ENCODE peak calls at places on chromosome 3, in seven cellular contexts. L, V, X, F, Y, M and Z are unnamed samples.

GRCh38 chr3:195794708-195795107 is 17.0 kb downstream of the MUC4 start:
- ATAC-seq in L (no peak), M (no peak), Y (no peak), V (no peak), X (no peak), F (no peak), Z (no peak)

GRCh38 chr3:69420781-69421520 is 35.1 kb upstream of the FRMD4B start:
- ATAC-seq in X (no peak), L (no peak), M (no peak), V (peak), F (no peak), Y (no peak), Z (peak)

GRCh38 chr3:114456742-114457141 is 162.9 kb downstream of the TIGIT start:
- ATAC-seq in F (no peak), Y (peak), X (no peak), M (no peak), V (no peak), L (no peak), Z (no peak)

GRCh38 chr3:87088366-87088983 is 97.5 kb upstream of the VGLL3 start:
- ATAC-seq in X (peak), M (peak), V (peak), F (no peak), Y (peak), L (no peak), Z (no peak)

GRCh38 chr3:40939113-40940070 is 259.9 kb upstream of the CTNNB1 start:
- ATAC-seq in M (no peak), Y (no peak), V (peak), L (no peak), F (peak), X (no peak), Z (peak)

GRCh38 chr3:94360982-94361381 is 298.1 kb downstream of the NSUN3 start:
- ATAC-seq in X (no peak), L (no peak), F (no peak), Y (no peak), M (no peak), V (peak), Z (peak)

GRCh38 chr3:101862453-101863165 is 13.3 kb downstream of the NFKBIZ start:
- ATAC-seq in F (peak), M (no peak), L (no peak), X (peak), Y (peak), V (peak), Z (peak)

GRCh38 chr3:133872161-133872560 is 23.5 kb downstream of the RAB6B start:
- ATAC-seq in F (no peak), M (peak), X (no peak), Y (no peak), V (no peak), L (peak), Z (no peak)

GRCh38 chr3:59836525-59836924 is 786.7 kb upstream of the CFAP20DC start:
- ATAC-seq in M (no peak), F (no peak), X (no peak), V (no peak), L (no peak), Y (no peak), Z (no peak)

GRCh38 chr3:187979543-187979942 is 174.4 kb upstream of the LPP start:
- ATAC-seq in F (no peak), L (no peak), V (no peak), X (no peak), Y (no peak), M (no peak), Z (no peak)

GRCh38 chr3:167167491-167167890 is 212.6 kb downstream of the ZBBX start:
- ATAC-seq in L (no peak), X (no peak), M (no peak), Y (no peak), V (no peak), F (no peak), Z (no peak)

GRCh38 chr3:46970391-46971091 is 6.0 kb downstream of the CCDC12 start:
- ATAC-seq in X (no peak), M (no peak), F (peak), L (no peak), V (peak), Y (no peak), Z (peak)
- TF ChIP-seq POLR2AphosphoS5 in X (no peak), M (no peak), F (no peak), L (no peak), V (peak), Y (no peak), Z (peak)

DNA sequence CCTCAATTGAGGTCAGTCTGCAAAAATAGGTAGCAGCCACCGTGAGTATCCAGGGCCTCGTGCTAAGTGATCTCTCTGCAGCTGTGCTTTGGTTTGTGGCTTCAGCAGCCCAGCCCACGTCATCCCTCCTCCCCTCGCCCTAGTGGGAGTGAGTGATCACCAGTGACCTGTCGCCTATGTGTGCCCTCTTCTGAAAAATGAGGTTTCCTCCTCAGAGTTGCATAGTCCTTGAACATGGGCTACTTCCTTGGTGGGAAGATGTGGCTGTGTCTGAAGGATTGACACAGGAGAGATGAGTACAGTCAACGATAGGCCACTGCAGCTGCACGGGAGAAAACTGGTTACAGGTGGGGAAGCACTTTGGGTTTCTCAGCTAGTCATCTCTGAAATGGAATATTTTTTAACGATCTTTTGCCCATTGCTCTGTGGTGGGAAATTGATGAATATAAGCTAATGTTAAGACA is 144.8 kb upstream of the BHLHE40 start:
- ATAC-seq in F (no peak), V (no peak), Y (peak), X (no peak), L (no peak), M (no peak), Z (no peak)
- H3K4me3 ChIP-seq in F (no peak), V (no peak), Y (no peak), X (no peak), L (no peak), M (no peak), Z (no peak)

DNA sequence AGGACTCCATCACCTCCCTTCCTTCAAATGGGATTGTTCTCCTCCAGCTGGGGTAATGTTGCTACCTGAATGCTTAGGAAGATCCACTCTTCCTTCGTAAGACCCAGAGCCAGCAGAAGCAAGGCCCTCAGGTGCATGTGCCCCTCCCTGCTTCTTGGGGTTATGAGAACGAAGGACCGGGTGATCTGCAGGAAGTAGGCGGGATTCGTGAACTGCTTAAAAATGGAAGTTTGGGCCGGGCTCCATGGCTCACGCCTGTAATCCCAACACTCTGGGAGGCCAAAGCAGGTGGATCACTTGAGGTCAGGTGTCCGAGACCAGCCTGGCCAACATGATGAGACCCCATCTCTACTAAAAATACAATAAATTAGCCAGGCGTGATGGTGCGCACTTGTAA is 8.0 kb downstream of the TLR9 start:
- ATAC-seq in F (no peak), X (no peak), Y (no peak), M (no peak), V (no peak), L (peak), Z (no peak)
- H3K27ac ChIP-seq in F (no peak), X (peak), Y (no peak), M (no peak), V (peak), L (peak), Z (peak)

DNA sequence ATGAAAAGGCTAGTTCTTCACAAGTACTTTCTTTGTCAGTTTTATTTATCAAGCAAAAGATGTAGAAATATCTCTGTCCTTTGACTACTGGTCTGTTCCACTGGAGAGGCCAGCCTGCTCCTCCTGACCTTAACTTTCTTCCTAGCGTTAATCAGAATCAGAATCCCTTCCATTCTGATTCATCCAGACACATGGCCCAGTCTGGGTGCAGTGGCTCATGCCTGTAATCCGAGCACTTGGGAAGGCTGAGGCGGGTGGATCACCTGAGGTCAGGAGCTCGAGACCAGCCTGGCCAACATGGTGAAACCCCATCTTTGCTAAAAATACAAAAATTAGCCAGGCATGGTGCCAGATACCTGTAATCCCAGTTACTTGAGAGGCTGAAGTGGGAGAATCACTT is 32.0 kb upstream of the MANF start:
- ATAC-seq in X (no peak), L (no peak), M (no peak), V (no peak), F (no peak), Y (no peak), Z (no peak)
- TF ChIP-seq POLR2AphosphoS5 in X (no peak), L (no peak), M (no peak), V (no peak), F (no peak), Y (no peak), Z (no peak)

GRCh38 chr3:170909129-170909903 is 879 bp upstream of the EIF5A2 start:
- ATAC-seq in V (peak), Y (no peak), X (peak), M (no peak), L (no peak), F (peak), Z (peak)
- H3K4me3 ChIP-seq in V (no peak), Y (no peak), X (peak), M (peak), L (peak), F (no peak), Z (peak)

GRCh38 chr3:119184808-119185690 is 11.7 kb downstream of the UPK1B start:
- ATAC-seq in X (peak), F (peak), L (no peak), Y (no peak), M (no peak), V (peak), Z (no peak)
- H3K27ac ChIP-seq in X (peak), F (no peak), L (no peak), Y (no peak), M (no peak), V (no peak), Z (no peak)

GRCh38 chr3:53166781-53167291 is 5.8 kb downstream of the PRKCD start:
- ATAC-seq in M (no peak), X (no peak), Y (peak), F (no peak), L (no peak), V (peak), Z (peak)

GRCh38 chr3:53167418-53168174 is 6.6 kb downstream of the PRKCD start:
- ATAC-seq in X (no peak), V (no peak), M (no peak), F (no peak), Y (peak), L (no peak), Z (no peak)

GRCh38 chr3:53164911-53165310 is 3.9 kb downstream of the PRKCD start:
- ATAC-seq in Y (no peak), L (no peak), M (no peak), V (no peak), X (no peak), F (no peak), Z (no peak)

GRCh38 chr3:53168175-53168923 is 7.3 kb downstream of the PRKCD start:
- ATAC-seq in F (no peak), Y (no peak), M (peak), X (no peak), V (peak), L (no peak), Z (no peak)

GRCh38 chr3:53166206-53166605 is 5.2 kb downstream of the PRKCD start:
- ATAC-seq in F (no peak), L (no peak), X (no peak), V (no peak), Y (no peak), M (no peak), Z (no peak)
- TF ChIP-seq POLR2AphosphoS5 in F (no peak), L (no peak), X (no peak), V (no peak), Y (peak), M (no peak), Z (no peak)

GRCh38 chr3:45092132-45093031 is 53.8 kb downstream of the CDCP1 start:
- ATAC-seq in F (peak), M (no peak), Y (no peak), L (peak), X (no peak), V (no peak), Z (no peak)
- H3K4me3 ChIP-seq in F (no peak), M (no peak), Y (no peak), L (no peak), X (no peak), V (no peak), Z (no peak)